ENCODE peak calls at places on chromosome 4, in six cellular contexts. One of them, this sample, is unnamed.

GRCh38 chr4:185479507-185479971 is 8.0 kb upstream of the CCDC110 start:
- DNase-seq in CD8-positive, alpha-beta T cell: no peak
- DNase-seq in GM23338: no peak
- DNase-seq in mammary epithelial cell: no peak
- DNase-seq in esophagus squamous epithelium: no peak
- DNase-seq in right lobe of liver: no peak
- DNase-seq in this sample: peak; percentile 19

GRCh38 chr4:84952004-84952403 is 14.5 kb downstream of the WDFY3 start:
- DNase-seq in CD8-positive, alpha-beta T cell: no peak
- DNase-seq in GM23338: no peak
- DNase-seq in mammary epithelial cell: peak; percentile 99
- DNase-seq in esophagus squamous epithelium: no peak
- DNase-seq in right lobe of liver: no peak
- DNase-seq in this sample: peak; percentile 100

GRCh38 chr4:169051936-169052335 is 41.9 kb upstream of the CBR4 start:
- DNase-seq in CD8-positive, alpha-beta T cell: no peak
- DNase-seq in GM23338: no peak
- DNase-seq in mammary epithelial cell: peak; percentile 37
- DNase-seq in esophagus squamous epithelium: no peak
- DNase-seq in right lobe of liver: peak; percentile 69
- DNase-seq in this sample: no peak

GRCh38 chr4:88697588-88698329 is at the start of gene NAP1L5:
- DNase-seq in CD8-positive, alpha-beta T cell: peak; percentile 75
- DNase-seq in GM23338: peak; percentile 58
- DNase-seq in mammary epithelial cell: peak; percentile 32
- DNase-seq in esophagus squamous epithelium: no peak
- DNase-seq in right lobe of liver: peak; percentile 65
- DNase-seq in this sample: peak; percentile 29

GRCh38 chr4:164768516-164768915 is 14.6 kb downstream of the SMIM31 start:
- DNase-seq in CD8-positive, alpha-beta T cell: no peak
- DNase-seq in GM23338: peak; percentile 64
- DNase-seq in mammary epithelial cell: no peak
- DNase-seq in esophagus squamous epithelium: no peak
- DNase-seq in right lobe of liver: no peak
- DNase-seq in this sample: no peak

GRCh38 chr4:88919056-88919455 is 137.9 kb downstream of the FAM13A start:
- DNase-seq in CD8-positive, alpha-beta T cell: no peak
- DNase-seq in GM23338: no peak
- DNase-seq in mammary epithelial cell: peak; percentile 43
- DNase-seq in esophagus squamous epithelium: no peak
- DNase-seq in right lobe of liver: no peak
- DNase-seq in this sample: peak; percentile 88

GRCh38 chr4:179095585-179096228 is 1653.5 kb upstream of the AGA start:
- DNase-seq in CD8-positive, alpha-beta T cell: no peak
- DNase-seq in GM23338: peak; percentile 83
- DNase-seq in mammary epithelial cell: no peak
- DNase-seq in esophagus squamous epithelium: no peak
- DNase-seq in right lobe of liver: no peak
- DNase-seq in this sample: peak; percentile 4

GRCh38 chr4:3412257-3413020 is 29.3 kb upstream of the HGFAC start:
- DNase-seq in CD8-positive, alpha-beta T cell: no peak
- DNase-seq in GM23338: no peak
- DNase-seq in mammary epithelial cell: no peak
- DNase-seq in esophagus squamous epithelium: no peak
- DNase-seq in right lobe of liver: peak; percentile 36
- DNase-seq in this sample: no peak

DNA sequence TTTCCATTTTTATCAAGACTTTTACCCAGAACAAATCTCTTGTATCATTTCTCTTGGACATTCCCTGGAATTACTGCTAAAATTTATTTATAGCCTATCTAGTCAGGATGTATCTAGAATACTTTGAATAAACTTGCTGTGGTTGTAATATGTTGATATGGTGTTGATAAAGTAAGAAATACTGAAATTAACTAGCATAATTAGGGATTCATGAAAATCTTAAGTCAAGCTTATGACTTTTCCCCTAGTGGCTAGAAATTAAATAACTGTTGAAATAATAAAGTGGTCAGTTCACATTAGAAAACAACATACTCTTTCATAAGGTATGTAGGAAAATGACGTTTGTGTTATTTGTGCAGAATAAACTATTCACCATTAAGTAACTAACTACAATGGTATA is 73.1 kb upstream of the ANKRD50 start:
- DNase-seq in CD8-positive, alpha-beta T cell: no peak
- DNase-seq in GM23338: no peak
- DNase-seq in mammary epithelial cell: no peak
- DNase-seq in esophagus squamous epithelium: no peak
- DNase-seq in right lobe of liver: no peak
- DNase-seq in this sample: no peak
- TF ChIP-seq CTCF in CD8-positive, alpha-beta T cell: no peak
- TF ChIP-seq CTCF in GM23338: no peak
- TF ChIP-seq CTCF in mammary epithelial cell: peak; percentile 14
- TF ChIP-seq CTCF in esophagus squamous epithelium: no peak
- TF ChIP-seq CTCF in right lobe of liver: peak; percentile 15
- TF ChIP-seq CTCF in this sample: no peak

GRCh38 chr4:54100607-54101189 is 735 bp downstream of the GSX2 start:
- DNase-seq in CD8-positive, alpha-beta T cell: peak; percentile 35
- DNase-seq in GM23338: peak; percentile 39
- DNase-seq in mammary epithelial cell: no peak
- DNase-seq in esophagus squamous epithelium: no peak
- DNase-seq in right lobe of liver: no peak
- DNase-seq in this sample: no peak
- H3K27me3 ChIP-seq in CD8-positive, alpha-beta T cell: peaks cover 44% of the 10 kb centered on the region
- H3K27me3 ChIP-seq in GM23338: peaks cover 100% of the 10 kb centered on the region
- H3K27me3 ChIP-seq in mammary epithelial cell: peaks cover 23% of the 10 kb centered on the region
- H3K27me3 ChIP-seq in esophagus squamous epithelium: peaks cover 33% of the 10 kb centered on the region
- H3K27me3 ChIP-seq in right lobe of liver: peaks cover 38% of the 10 kb centered on the region
- H3K27me3 ChIP-seq in this sample: peaks cover 69% of the 10 kb centered on the region

GRCh38 chr4:41525129-41525528 is 12.8 kb upstream of the LIMCH1 start:
- DNase-seq in CD8-positive, alpha-beta T cell: no peak
- DNase-seq in GM23338: peak; percentile 82
- DNase-seq in mammary epithelial cell: peak; percentile 46
- DNase-seq in esophagus squamous epithelium: no peak
- DNase-seq in right lobe of liver: no peak
- DNase-seq in this sample: peak; percentile 66
- H3K4me3 ChIP-seq in CD8-positive, alpha-beta T cell: no peak overlapping the region
- H3K4me3 ChIP-seq in GM23338: no peak overlapping the region
- H3K4me3 ChIP-seq in mammary epithelial cell: no peak overlapping the region
- H3K4me3 ChIP-seq in esophagus squamous epithelium: no peak overlapping the region
- H3K4me3 ChIP-seq in right lobe of liver: no peak overlapping the region
- H3K4me3 ChIP-seq in this sample: no peak overlapping the region

GRCh38 chr4:153156263-153156662 is 48.0 kb upstream of the TRIM2 start:
- DNase-seq in CD8-positive, alpha-beta T cell: no peak
- DNase-seq in GM23338: peak; percentile 71
- DNase-seq in mammary epithelial cell: no peak
- DNase-seq in esophagus squamous epithelium: no peak
- DNase-seq in right lobe of liver: no peak
- DNase-seq in this sample: no peak
- TF ChIP-seq CTCF in CD8-positive, alpha-beta T cell: no peak
- TF ChIP-seq CTCF in GM23338: peak; percentile 67
- TF ChIP-seq CTCF in mammary epithelial cell: no peak
- TF ChIP-seq CTCF in esophagus squamous epithelium: no peak
- TF ChIP-seq CTCF in right lobe of liver: no peak
- TF ChIP-seq CTCF in this sample: no peak

This sample was measured in bronchial epithelial cell.